ENCODE peak calls at places on chromosomes 16 and 17, in four cellular contexts. X is brain microvascular endothelial cell, D is SK-N-SH, L is AG04450. A is an unnamed sample. For H3K27me3, the result is how much of the 10 kb centered on the place peaks cover.

GRCh38 chr16:28063611-28064061 is at the start of gene GSG1L:
- DNase-seq in X (no peak), D (peak), L (no peak), A (no peak)

GRCh38 chr17:54744750-54745149 is 155.9 kb upstream of the TOM1L1 start:
- DNase-seq in X (no peak), D (no peak), L (no peak), A (no peak)

GRCh38 chr17:2693561-2694380 is 17.8 kb downstream of the CLUH start:
- DNase-seq in D (peak), L (no peak), X (no peak), A (no peak)

GRCh38 chr17:7017827-7018200 is 5.0 kb upstream of the BCL6B start:
- DNase-seq in D (no peak), L (no peak), X (no peak), A (no peak)

GRCh38 chr16:11121909-11122692 is 133.9 kb downstream of the SOCS1 start:
- DNase-seq in X (no peak), D (peak), L (no peak), A (no peak)

GRCh38 chr17:29005562-29005887 is 308 bp downstream of the SEZ6 start:
- DNase-seq in D (no peak), X (no peak), L (no peak), A (no peak)

GRCh38 chr17:65231662-65232335 is 94.6 kb downstream of the RGS9 start:
- DNase-seq in L (peak), X (peak), D (peak), A (peak)

GRCh38 chr17:72954595-72954994 is 137.9 kb downstream of the SLC39A11 start:
- DNase-seq in D (no peak), X (no peak), L (no peak), A (no peak)

GRCh38 chr17:5425826-5426225 is 5.8 kb downstream of the RPAIN start:
- DNase-seq in D (no peak), X (no peak), L (no peak), A (no peak)

GRCh38 chr16:50671644-50672260 is 9.4 kb downstream of the SNX20 start:
- DNase-seq in X (peak), L (no peak), D (peak), A (peak)

GRCh38 chr17:4565209-4566141 is 5.1 kb upstream of the GGT6 start:
- DNase-seq in D (peak), X (peak), L (peak), A (peak)

GRCh38 chr17:54544239-54544638 is 356.4 kb upstream of the TOM1L1 start:
- DNase-seq in L (no peak), D (peak), X (no peak), A (no peak)

GRCh38 chr16:65119905-65120341 is 1.9 kb downstream of the CDH11 start:
- DNase-seq in X (peak), D (no peak), L (no peak), A (no peak)

GRCh38 chr16:49987381-49987780 is 37.6 kb upstream of the CNEP1R1 start:
- DNase-seq in X (no peak), D (no peak), L (no peak), A (no peak)

GRCh38 chr17:75267403-75268232 is 3.4 kb downstream of the MIF4GD start:
- DNase-seq in D (peak), L (no peak), X (no peak), A (no peak)

GRCh38 chr17:32100971-32101631 is 41.2 kb upstream of the RHOT1 start:
- DNase-seq in L (no peak), X (no peak), D (no peak), A (no peak)

GRCh38 chr17:69188796-69189195 is 39.8 kb downstream of the ABCA10 start:
- DNase-seq in X (no peak), L (no peak), D (no peak), A (no peak)

GRCh38 chr17:58694826-58695225 is 2.4 kb downstream of the RAD51C start:
- DNase-seq in D (no peak), L (no peak), X (no peak), A (no peak)

GRCh38 chr17:58694302-58694701 is 1.9 kb downstream of the RAD51C start:
- DNase-seq in L (no peak), D (no peak), X (no peak), A (no peak)

GRCh38 chr17:58692239-58693055 is at the start of gene RAD51C:
- DNase-seq in D (peak), X (peak), L (peak), A (peak)

GRCh38 chr17:58693208-58693607 is 806 bp downstream of the RAD51C start:
- DNase-seq in D (no peak), X (no peak), L (no peak), A (no peak)

GRCh38 chr17:58693751-58694150 is 1.3 kb downstream of the RAD51C start:
- DNase-seq in X (no peak), D (no peak), L (no peak), A (no peak)
- H3K4me3 ChIP-seq in X (no peak), D (no peak), L (no peak), A (no peak)

GRCh38 chr16:12133738-12134137 is 157.2 kb downstream of the SNX29 start:
- DNase-seq in D (no peak), L (no peak), X (no peak), A (no peak)
- H3K27ac ChIP-seq in D (no peak), L (no peak), X (no peak), A (no peak)

GRCh38 chr16:1403733-1404132 is 10.8 kb downstream of the UNKL start:
- DNase-seq in L (no peak), X (no peak), D (no peak), A (no peak)

GRCh38 chr16:1403036-1403435 is 11.5 kb downstream of the UNKL start:
- DNase-seq in X (no peak), L (no peak), D (no peak), A (no peak)

GRCh38 chr16:1398826-1399581 is 15.5 kb downstream of the UNKL start:
- DNase-seq in X (no peak), L (no peak), D (peak), A (no peak)

GRCh38 chr16:1401061-1401757 is 13.3 kb downstream of the UNKL start:
- DNase-seq in D (peak), L (no peak), X (no peak), A (no peak)

GRCh38 chr16:1401758-1402154 is 12.7 kb downstream of the UNKL start:
- DNase-seq in D (no peak), X (no peak), L (no peak), A (no peak)
- H3K27me3 ChIP-seq in D (under half), X (under half), L (under half), A (under half)

GRCh38 chr17:40034426-40035161 is 19.4 kb downstream of the CSF3 start:
- DNase-seq in D (no peak), X (no peak), L (no peak), A (no peak)

GRCh38 chr17:40035162-40035559 is 19.0 kb downstream of the MED24 start:
- DNase-seq in D (peak), X (peak), L (no peak), A (no peak)

GRCh38 chr17:40033339-40033738 is 18.1 kb downstream of the CSF3 start:
- DNase-seq in X (no peak), L (no peak), D (no peak), A (no peak)

GRCh38 chr17:40038882-40039513 is 15.2 kb downstream of the MED24 start:
- DNase-seq in L (peak), D (peak), X (peak), A (no peak)
- H3K4me3 ChIP-seq in L (no peak), D (no peak), X (no peak), A (no peak)

GRCh38 chr17:77439382-77440013 is 298.7 kb downstream of the SEC14L1 start:
- DNase-seq in L (no peak), X (no peak), D (no peak), A (no peak)

GRCh38 chr17:77436481-77436880 is 295.7 kb downstream of the SEC14L1 start:
- DNase-seq in D (no peak), L (no peak), X (no peak), A (no peak)

GRCh38 chr17:77437017-77437416 is 296.2 kb downstream of the SEC14L1 start:
- DNase-seq in X (peak), D (peak), L (peak), A (no peak)

GRCh38 chr17:77437747-77438146 is 297.0 kb downstream of the SEC14L1 start:
- DNase-seq in X (no peak), D (no peak), L (no peak), A (no peak)

GRCh38 chr17:77438241-77439204 is 297.8 kb downstream of the SEC14L1 start:
- DNase-seq in X (no peak), D (no peak), L (no peak), A (no peak)
- H3K27ac ChIP-seq in X (no peak), D (no peak), L (no peak), A (peak)

GRCh38 chr17:36947922-36948716 is 635 bp upstream of the AATF start:
- DNase-seq in X (peak), D (no peak), L (no peak), A (no peak)

GRCh38 chr17:36944488-36945040 is 4.2 kb upstream of the AATF start:
- DNase-seq in L (no peak), X (no peak), D (no peak), A (no peak)

GRCh38 chr17:36945959-36946725 is 2.6 kb upstream of the AATF start:
- DNase-seq in D (no peak), X (no peak), L (no peak), A (no peak)

GRCh38 chr17:36945160-36945559 is 3.6 kb upstream of the AATF start:
- DNase-seq in L (no peak), D (no peak), X (no peak), A (no peak)

DNA sequence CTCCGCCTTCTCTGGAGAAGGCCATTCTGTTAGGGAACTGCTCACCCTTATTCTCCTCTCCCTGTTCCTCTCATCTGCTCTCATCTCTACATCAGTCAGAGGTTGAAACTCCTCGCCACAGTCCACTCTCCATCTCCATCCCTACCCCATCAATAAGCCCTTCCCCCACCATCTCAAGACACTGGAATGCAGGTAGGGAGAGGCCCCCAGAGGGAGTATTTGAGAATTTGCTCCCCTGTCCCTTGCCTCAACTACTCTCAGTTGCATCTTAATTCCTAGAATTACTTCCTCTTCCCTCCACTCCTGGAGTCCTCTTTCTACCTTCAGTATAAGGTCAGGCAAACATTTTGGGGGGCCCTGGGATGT is 2.0 kb upstream of the AATF start:
- DNase-seq in L (no peak), D (no peak), X (no peak), A (no peak)
- H3K27me3 ChIP-seq in L (half or more), D (half or more), X (half or more), A (half or more)

GRCh38 chr17:63446981-63447687 is 1.0 kb upstream of the CYB561 start:
- DNase-seq in X (no peak), D (peak), L (no peak), A (peak)
- H3K4me3 ChIP-seq in X (peak), D (no peak), L (no peak), A (peak)

GRCh38 chr16:81686391-81687182 is 92.5 kb upstream of the PLCG2 start:
- DNase-seq in X (no peak), D (no peak), L (no peak), A (no peak)
- H3K27ac ChIP-seq in X (no peak), D (no peak), L (no peak), A (no peak)